ENCODE peak calls at places on chromosome 6, in five cellular contexts. M is endothelial cell of umbilical vein; U is lung; S is fibroblast of mammary gland; J is stimulated activated CD4-positive, alpha-beta T cell treated with anti-CD3 and anti-CD28 coated beads, Interleukin-2, amount 100 ng/mL, for 48 hours. R is an unnamed sample.

GRCh38 chr6:29875257-29875656 is 47.6 kb downstream of the HLA-G start:
- DNase-seq in S (no peak), J (no peak), M (no peak), U (no peak), R (no peak)

GRCh38 chr6:47524136-47524840 is 46.7 kb downstream of the CD2AP start:
- DNase-seq in S (no peak), U (no peak), J (no peak), M (peak), R (peak)

GRCh38 chr6:126167726-126168125 is 172.2 kb upstream of the CENPW start:
- DNase-seq in J (no peak), U (no peak), M (no peak), S (no peak), R (no peak)

GRCh38 chr6:34539181-34539580 is 16.9 kb downstream of the SPDEF start:
- DNase-seq in J (no peak), S (no peak), M (no peak), U (no peak), R (no peak)

GRCh38 chr6:127022297-127022696 is 96.2 kb upstream of the RSPO3 start:
- DNase-seq in S (peak), J (no peak), M (no peak), U (peak), R (peak)

GRCh38 chr6:77433888-77434287 is 29.4 kb downstream of the HTR1B start:
- DNase-seq in S (no peak), J (no peak), U (no peak), M (no peak), R (no peak)

GRCh38 chr6:40714576-40715500 is 127.7 kb upstream of the LRFN2 start:
- DNase-seq in U (no peak), J (no peak), S (no peak), M (no peak), R (no peak)

GRCh38 chr6:7232351-7232750 is 80.6 kb downstream of the SSR1 start:
- DNase-seq in J (no peak), U (no peak), M (peak), S (no peak), R (no peak)

GRCh38 chr6:14452567-14453527 is 335.3 kb downstream of the CD83 start:
- DNase-seq in U (no peak), S (no peak), M (no peak), J (peak), R (no peak)

GRCh38 chr6:43243649-43244321 is 504 bp downstream of the TTBK1 start:
- DNase-seq in M (no peak), S (no peak), J (no peak), U (no peak), R (no peak)

GRCh38 chr6:170459451-170459850 is 93.7 kb downstream of the PSMB1 start:
- DNase-seq in M (peak), J (peak), S (peak), U (no peak), R (peak)

GRCh38 chr6:86118271-86118670 is 475.6 kb upstream of the SYNCRIP start:
- DNase-seq in S (no peak), M (no peak), U (no peak), J (no peak), R (no peak)

GRCh38 chr6:50716887-50717509 is 3.7 kb downstream of the TFAP2D start:
- DNase-seq in M (no peak), S (peak), J (no peak), U (no peak), R (no peak)

GRCh38 chr6:146670161-146670560 is 71.4 kb downstream of the ADGB start:
- DNase-seq in S (peak), J (no peak), U (no peak), M (no peak), R (peak)

GRCh38 chr6:123393333-123393732 is 243.4 kb downstream of the TRDN start:
- DNase-seq in M (peak), U (no peak), S (peak), J (no peak), R (peak)

GRCh38 chr6:2938004-2938631 is 33.2 kb downstream of the SERPINB6 start:
- DNase-seq in M (no peak), S (no peak), J (no peak), U (no peak), R (no peak)

GRCh38 chr6:35359744-35360348 is 17.5 kb downstream of the PPARD start:
- DNase-seq in M (no peak), U (no peak), S (peak), J (no peak), R (peak)

GRCh38 chr6:164832410-164832809 is 477.0 kb downstream of the C6orf118 start:
- DNase-seq in J (no peak), U (no peak), M (no peak), S (no peak), R (no peak)

GRCh38 chr6:83917001-83917400 is 57.5 kb downstream of the CYB5R4 start:
- DNase-seq in M (no peak), J (no peak), U (no peak), S (peak), R (no peak)

GRCh38 chr6:103107985-103108384 is 1714.5 kb downstream of the GRIK2 start:
- DNase-seq in S (no peak), U (no peak), J (no peak), M (no peak), R (no peak)

GRCh38 chr6:137816688-137817087 is 50.4 kb upstream of the TNFAIP3 start:
- DNase-seq in U (no peak), J (no peak), S (no peak), M (no peak), R (no peak)

GRCh38 chr6:42450314-42451145 is 1.2 kb downstream of the TRERF1 start:
- DNase-seq in J (no peak), S (no peak), M (no peak), U (no peak), R (peak)

GRCh38 chr6:138404666-138405337 is 779 bp downstream of the HEBP2 start:
- DNase-seq in U (no peak), S (no peak), J (no peak), M (peak), R (peak)

GRCh38 chr6:40056865-40057264 is 122.6 kb upstream of the MOCS1 start:
- DNase-seq in M (no peak), J (no peak), S (no peak), U (no peak), R (no peak)

GRCh38 chr6:155177369-155177961 is 86.3 kb upstream of the CLDN20 start:
- DNase-seq in S (peak), M (peak), J (peak), U (no peak), R (peak)

GRCh38 chr6:133919362-133919761 is 30.4 kb downstream of the TCF21 start:
- DNase-seq in J (no peak), U (no peak), S (no peak), M (no peak), R (no peak)

GRCh38 chr6:90039911-90040310 is 145.6 kb downstream of the GJA10 start:
- DNase-seq in M (no peak), U (no peak), J (no peak), S (no peak), R (peak)

GRCh38 chr6:82555801-82556200 is 192.2 kb downstream of the TPBG start:
- DNase-seq in J (no peak), M (no peak), U (no peak), S (peak), R (no peak)

GRCh38 chr6:50410577-50410976 is 302.7 kb upstream of the TFAP2D start:
- DNase-seq in S (no peak), M (no peak), J (no peak), U (no peak), R (no peak)

GRCh38 chr6:39952170-39952569 is 17.9 kb upstream of the MOCS1 start:
- DNase-seq in U (no peak), M (no peak), S (peak), J (no peak), R (peak)

GRCh38 chr6:148538251-148539190 is 195.9 kb downstream of the SASH1 start:
- DNase-seq in U (no peak), J (no peak), M (no peak), S (peak), R (peak)

GRCh38 chr6:37607949-37608348 is 89.7 kb downstream of the MDGA1 start:
- DNase-seq in U (no peak), S (peak), M (peak), J (no peak), R (peak)

GRCh38 chr6:130603391-130603790 is 223.8 kb upstream of the SMLR1 start:
- DNase-seq in M (peak), U (no peak), S (no peak), J (no peak), R (no peak)

GRCh38 chr6:166958926-166959861 is 2.8 kb upstream of the RNASET2 start:
- DNase-seq in U (no peak), S (peak), M (peak), J (no peak), R (no peak)

GRCh38 chr6:75428204-75428603 is 65.4 kb downstream of the FILIP1 start:
- DNase-seq in S (no peak), U (no peak), M (no peak), J (no peak), R (no peak)

GRCh38 chr6:47852727-47853126 is 70.9 kb downstream of the OPN5 start:
- DNase-seq in J (no peak), M (no peak), S (no peak), U (no peak), R (no peak)

R was measured in AG20443.